ENCODE peak calls at places on chromosomes 6 and 20, in nine cellular contexts. N is Right ventricle myocardium inferior; L is hepatocyte; C is neuronal stem cell; F is psoas muscle; X is activated T-helper 1 cell treated with anti-CD3 and anti-CD28 coated beads, Interleukin-2, amount 50 U/mL, for 16 hours; U is naive thymus-derived CD4-positive, alpha-beta T cell; J is WTC11; A is heart right ventricle. W is an unnamed sample.

GRCh38 chr6:7906741-7907140 is 3.8 kb downstream of the TXNDC5 start:
- DNase-seq in L (no peak), C (no peak), U (no peak), J (no peak), A (no peak), F (no peak), X (no peak), N (no peak), W (no peak)

GRCh38 chr6:167750956-167751358 is 75.8 kb upstream of the AFDN start:
- DNase-seq in J (peak; percentile 38), N (no peak), L (peak; percentile 82), A (peak; percentile 66), C (no peak), X (no peak), F (no peak), U (no peak), W (no peak)

GRCh38 chr6:74519172-74519571 is 686.7 kb downstream of the COL12A1 start:
- DNase-seq in C (no peak), X (no peak), L (peak; percentile 23), A (no peak), F (no peak), U (no peak), J (no peak), N (no peak), W (no peak)

GRCh38 chr6:5746392-5747140 is 260.2 kb downstream of the NRN1 start:
- DNase-seq in N (no peak), X (no peak), L (no peak), A (no peak), C (peak; percentile 17), F (no peak), U (no peak), J (peak; percentile 66), W (no peak)

GRCh38 chr6:157991067-157991432 is 9.4 kb downstream of the SYNJ2 start:
- DNase-seq in A (no peak), F (no peak), L (no peak), X (no peak), C (no peak), J (no peak), N (no peak), U (no peak), W (no peak)

GRCh38 chr6:36117639-36118549 is 12.4 kb upstream of the MAPK13 start:
- DNase-seq in C (no peak), J (no peak), F (no peak), N (no peak), L (no peak), X (no peak), A (no peak), U (no peak), W (no peak)

GRCh38 chr20:19257201-19257600 is 44.8 kb downstream of the SLC24A3 start:
- DNase-seq in U (no peak), F (no peak), N (no peak), X (no peak), L (no peak), C (no peak), J (no peak), A (no peak), W (no peak)

GRCh38 chr6:17054647-17055046 is 47.2 kb upstream of the STMND1 start:
- DNase-seq in F (no peak), U (no peak), A (no peak), X (no peak), N (no peak), C (no peak), L (no peak), J (no peak), W (no peak)

GRCh38 chr6:166533205-166533824 is 53.2 kb downstream of the RAMACL start:
- DNase-seq in F (no peak), J (no peak), N (no peak), U (no peak), A (no peak), L (no peak), C (no peak), X (no peak), W (no peak)

GRCh38 chr6:148211777-148212324 is 130.8 kb upstream of the SASH1 start:
- DNase-seq in F (no peak), N (no peak), U (no peak), L (no peak), X (no peak), A (no peak), C (no peak), J (no peak), W (no peak)

GRCh38 chr20:47727170-47727880 is 58.0 kb downstream of the SULF2 start:
- DNase-seq in A (peak; percentile 32), U (peak; percentile 84), F (peak; percentile 64), X (peak; percentile 49), C (no peak), L (no peak), J (no peak), N (peak; percentile 81), W (no peak)

GRCh38 chr6:20416567-20417345 is 15.1 kb downstream of the E2F3 start:
- DNase-seq in N (no peak), F (no peak), L (no peak), A (no peak), J (no peak), U (no peak), C (no peak), X (no peak), W (no peak)

GRCh38 chr6:121590438-121590837 is 155.0 kb downstream of the GJA1 start:
- DNase-seq in C (no peak), F (no peak), N (no peak), X (no peak), U (no peak), A (no peak), J (no peak), L (no peak), W (no peak)

GRCh38 chr6:137872071-137872470 is 5.0 kb downstream of the TNFAIP3 start:
- DNase-seq in U (no peak), J (no peak), F (no peak), A (no peak), C (no peak), N (no peak), X (no peak), L (no peak), W (no peak)

GRCh38 chr20:51563597-51564332 is 21.2 kb upstream of the NFATC2 start:
- DNase-seq in L (peak; percentile 87), A (peak; percentile 68), U (no peak), J (peak; percentile 73), C (no peak), X (no peak), N (peak; percentile 75), F (peak; percentile 64), W (no peak)

GRCh38 chr6:82362868-82363267 is 749 bp upstream of the TPBG start:
- DNase-seq in X (no peak), L (peak; percentile 54), J (no peak), U (no peak), C (peak; percentile 57), A (no peak), F (no peak), N (no peak), W (no peak)

GRCh38 chr20:17614812-17615644 is 45.2 kb downstream of the DSTN start:
- DNase-seq in C (no peak), J (no peak), N (peak; percentile 71), L (no peak), A (no peak), U (no peak), X (no peak), F (peak; percentile 60), W (no peak)

W was measured in NCI-H1048.